ENCODE peak calls at places on chromosomes 1 and 21, in nine cellular contexts. N is left lobe of liver; P is activated CD8-positive, alpha-beta T cell treated with anti-CD3 and anti-CD28 coated beads for 36 hours; R is SHP77; V is iris pigment epithelial cell; O is BJ; Q is caudate nucleus; W is brain microvascular endothelial cell; I is stimulated activated CD8-positive, alpha-beta memory T cell treated with anti-CD3 and anti-CD28 coated beads, Interleukin-15, amount 100 ng/mL, for 24 hours. C is an unnamed sample.

GRCh38 chr1:228515200-228515834 is 28.1 kb downstream of the RNF187 start:
- DNase-seq in O (no peak), W (peak; percentile 35), V (peak; percentile 45), I (no peak), N (peak; percentile 28), Q (no peak), R (no peak), P (peak; percentile 52), C (no peak)

GRCh38 chr1:94061513-94062443 is 59.2 kb downstream of the ABCA4 start:
- DNase-seq in O (no peak), R (peak; percentile 52), N (peak; percentile 78), Q (no peak), W (peak; percentile 86), I (no peak), P (peak; percentile 67), V (peak; percentile 80), C (peak; percentile 66)

GRCh38 chr1:153962088-153963029 is 978 bp downstream of the SLC39A1 start:
- DNase-seq in W (no peak), V (peak; percentile 65), P (no peak), Q (no peak), O (no peak), I (no peak), R (peak; percentile 18), N (no peak), C (no peak)

GRCh38 chr1:33295023-33295422 is 25.9 kb downstream of the A3GALT2 start:
- DNase-seq in O (no peak), V (no peak), N (no peak), W (no peak), R (no peak), I (no peak), P (no peak), Q (no peak), C (no peak)

GRCh38 chr1:9286556-9286955 is 6.1 kb upstream of the SPSB1 start:
- DNase-seq in N (no peak), W (no peak), I (no peak), V (no peak), P (no peak), O (no peak), Q (no peak), R (no peak), C (no peak)

GRCh38 chr1:63753591-63753990 is 20.2 kb upstream of the ROR1 start:
- DNase-seq in V (no peak), O (no peak), W (no peak), R (no peak), Q (no peak), N (no peak), P (no peak), I (no peak), C (no peak)

GRCh38 chr1:3577711-3578432 is 33.4 kb downstream of the MEGF6 start:
- DNase-seq in R (no peak), V (peak; percentile 24), N (no peak), Q (no peak), P (no peak), W (peak; percentile 47), I (no peak), O (no peak), C (no peak)

GRCh38 chr1:18668750-18669404 is 38.2 kb downstream of the PAX7 start:
- DNase-seq in I (no peak), O (no peak), V (peak; percentile 5), N (no peak), R (no peak), P (no peak), Q (no peak), W (no peak), C (no peak)

GRCh38 chr21:43304206-43304605 is 122.7 kb downstream of the SIK1 start:
- DNase-seq in Q (no peak), W (no peak), V (no peak), R (no peak), P (no peak), O (no peak), N (no peak), I (no peak), C (no peak)

GRCh38 chr21:45831991-45832740 is 149.4 kb upstream of the COL6A1 start:
- DNase-seq in I (no peak), N (no peak), O (no peak), R (no peak), Q (no peak), W (no peak), P (no peak), V (peak; percentile 44), C (no peak)

GRCh38 chr1:8908388-8909151 is 30.1 kb upstream of the ENO1 start:
- DNase-seq in W (no peak), P (no peak), R (no peak), N (no peak), Q (no peak), V (peak; percentile 79), I (no peak), O (no peak), C (no peak)

GRCh38 chr1:178307264-178307663 is 189.5 kb downstream of the CLEC20A start:
- DNase-seq in V (no peak), R (no peak), P (no peak), W (no peak), Q (no peak), O (no peak), I (no peak), N (no peak), C (no peak)

GRCh38 chr1:23745515-23745914 is 2.2 kb downstream of the ELOA start:
- DNase-seq in O (no peak), V (peak; percentile 59), Q (no peak), W (no peak), I (no peak), P (no peak), R (no peak), N (no peak), C (no peak)

GRCh38 chr1:174954686-174955669 is 44.8 kb upstream of the CACYBP start:
- DNase-seq in O (no peak), N (no peak), I (no peak), V (no peak), Q (no peak), P (no peak), R (peak; percentile 40), W (no peak), C (no peak)

GRCh38 chr1:26820784-26821269 is 5.7 kb upstream of the ZDHHC18 start:
- DNase-seq in Q (no peak), R (no peak), O (no peak), N (no peak), W (no peak), V (no peak), P (peak; percentile 49), I (no peak), C (no peak)

GRCh38 chr1:234827181-234827580 is 217.2 kb upstream of the IRF2BP2 start:
- DNase-seq in V (no peak), P (no peak), N (no peak), W (no peak), Q (no peak), I (no peak), R (no peak), O (no peak), C (no peak)

C was measured in iPS DF 6.9.